ENCODE peak calls at places on chromosomes 7 and 10, in four cellular contexts. One of them, this sample, is unnamed.

GRCh38 chr7:140596751-140597424 is 43.7 kb downstream of the DENND2A start:
- DNase-seq in H1: no peak
- DNase-seq in germinal center: no peak
- DNase-seq in head of caudate nucleus: no peak
- DNase-seq in this sample: no peak

GRCh38 chr7:27897001-27897400 is 157.0 kb downstream of the TAX1BP1 start:
- DNase-seq in H1: no peak
- DNase-seq in germinal center: no peak
- DNase-seq in head of caudate nucleus: no peak
- DNase-seq in this sample: no peak

GRCh38 chr7:31098606-31099360 is 46.7 kb downstream of the ADCYAP1R1 start:
- DNase-seq in H1: no peak
- DNase-seq in germinal center: no peak
- DNase-seq in head of caudate nucleus: no peak
- DNase-seq in this sample: no peak

GRCh38 chr10:80477813-80478212 is 23.7 kb downstream of the TSPAN14 start:
- DNase-seq in H1: no peak
- DNase-seq in germinal center: no peak
- DNase-seq in head of caudate nucleus: no peak
- DNase-seq in this sample: no peak

GRCh38 chr10:116589911-116590310 is 848 bp upstream of the PNLIPRP1 start:
- DNase-seq in H1: no peak
- DNase-seq in germinal center: no peak
- DNase-seq in head of caudate nucleus: no peak
- DNase-seq in this sample: no peak

GRCh38 chr10:132570771-132571564 is 33.4 kb downstream of the INPP5A start:
- DNase-seq in H1: no peak
- DNase-seq in germinal center: peak; percentile 82
- DNase-seq in head of caudate nucleus: no peak
- DNase-seq in this sample: no peak

GRCh38 chr10:10794776-10795175 is 222.9 kb upstream of the CELF2 start:
- DNase-seq in H1: no peak
- DNase-seq in germinal center: no peak
- DNase-seq in head of caudate nucleus: no peak
- DNase-seq in this sample: no peak

GRCh38 chr7:17207220-17207619 is 91.2 kb upstream of the AHR start:
- DNase-seq in H1: no peak
- DNase-seq in germinal center: no peak
- DNase-seq in head of caudate nucleus: no peak
- DNase-seq in this sample: no peak

GRCh38 chr7:151302531-151302930 is 39.1 kb upstream of the NUB1 start:
- DNase-seq in H1: peak; percentile 43
- DNase-seq in germinal center: no peak
- DNase-seq in head of caudate nucleus: no peak
- DNase-seq in this sample: no peak

GRCh38 chr7:155166673-155167370 is 96.7 kb downstream of the HTR5A start:
- DNase-seq in H1: no peak
- DNase-seq in germinal center: no peak
- DNase-seq in head of caudate nucleus: no peak
- DNase-seq in this sample: no peak

GRCh38 chr7:39027491-39027890 is 49.8 kb downstream of the POU6F2 start:
- DNase-seq in H1: no peak
- DNase-seq in germinal center: no peak
- DNase-seq in head of caudate nucleus: no peak
- DNase-seq in this sample: no peak

GRCh38 chr7:129855234-129855673 is 97.5 kb downstream of the UBE2H start:
- DNase-seq in H1: no peak
- DNase-seq in germinal center: no peak
- DNase-seq in head of caudate nucleus: no peak
- DNase-seq in this sample: no peak

GRCh38 chr7:151783958-151784575 is 92.8 kb downstream of the PRKAG2 start:
- DNase-seq in H1: no peak
- DNase-seq in germinal center: no peak
- DNase-seq in head of caudate nucleus: no peak
- DNase-seq in this sample: no peak

GRCh38 chr10:51215956-51216834 is 141.9 kb downstream of the PRKG1 start:
- DNase-seq in H1: no peak
- DNase-seq in germinal center: no peak
- DNase-seq in head of caudate nucleus: no peak
- DNase-seq in this sample: no peak

GRCh38 chr7:147423875-147424274 is 1166.7 kb upstream of the C7orf33 start:
- DNase-seq in H1: no peak
- DNase-seq in germinal center: no peak
- DNase-seq in head of caudate nucleus: no peak
- DNase-seq in this sample: no peak

GRCh38 chr10:128875030-128875744 is 591.9 kb upstream of the MGMT start:
- DNase-seq in H1: no peak
- DNase-seq in germinal center: no peak
- DNase-seq in head of caudate nucleus: no peak
- DNase-seq in this sample: no peak